ENCODE peak calls at places on chromosome 9, in four cellular contexts. Q, H, W and U are unnamed samples.
A peak's percentile ranks its signal among the peaks of the same experiment; 100 is the strongest.

GRCh38 chr9:134399435-134400056 is 73.3 kb downstream of the RXRA start:
- DNase-seq in W (no peak), Q (no peak), H (no peak), U (no peak)

GRCh38 chr9:93082841-93083411 is 13.1 kb upstream of the CARD19 start:
- DNase-seq in W (no peak), H (no peak), Q (no peak), U (no peak)

GRCh38 chr9:26054600-26055516 is 376.6 kb upstream of the TUSC1 start:
- DNase-seq in H (no peak), Q (no peak), W (no peak), U (no peak)

GRCh38 chr9:130368631-130369103 is 76.1 kb upstream of the ASS1 start:
- DNase-seq in Q (no peak), W (no peak), H (no peak), U (no peak)

GRCh38 chr9:93167838-93168237 is 16.1 kb upstream of the WNK2 start:
- DNase-seq in Q (no peak), H (no peak), W (no peak), U (no peak)

GRCh38 chr9:88645172-88645868 is 110.3 kb downstream of the NXNL2 start:
- DNase-seq in Q (no peak), H (no peak), W (no peak), U (no peak)

GRCh38 chr9:131886839-131887238 is 147.0 kb upstream of the RAPGEF1 start:
- DNase-seq in Q (no peak), H (no peak), W (no peak), U (no peak)

GRCh38 chr9:134452728-134453127 is 126.5 kb downstream of the RXRA start:
- DNase-seq in H (no peak), Q (no peak), W (no peak), U (no peak)

GRCh38 chr9:84652496-84653081 is 16.9 kb upstream of the NTRK2 start:
- DNase-seq in H (no peak), Q (no peak), W (no peak), U (no peak)

GRCh38 chr9:90306118-90306517 is 336.5 kb downstream of the DIRAS2 start:
- DNase-seq in Q (no peak), W (no peak), H (no peak), U (no peak)

GRCh38 chr9:4538107-4538506 is 47.8 kb downstream of the SLC1A1 start:
- DNase-seq in H (no peak), W (no peak), Q (no peak), U (no peak)

GRCh38 chr9:136517012-136517743 is 28.7 kb downstream of the NOTCH1 start:
- DNase-seq in Q (no peak), H (no peak), W (no peak), U (no peak)

GRCh38 chr9:129567842-129568559 is 52.9 kb downstream of the C9orf50 start:
- DNase-seq in H (no peak), Q (peak; percentile 75), W (no peak), U (no peak)

GRCh38 chr9:22446589-22446949 is at the start of gene DMRTA1:
- DNase-seq in H (no peak), W (peak; percentile 33), Q (no peak), U (peak; percentile 62)

GRCh38 chr9:33192493-33193245 is 25.5 kb upstream of the B4GALT1 start:
- DNase-seq in Q (no peak), H (no peak), W (no peak), U (no peak)

DNA sequence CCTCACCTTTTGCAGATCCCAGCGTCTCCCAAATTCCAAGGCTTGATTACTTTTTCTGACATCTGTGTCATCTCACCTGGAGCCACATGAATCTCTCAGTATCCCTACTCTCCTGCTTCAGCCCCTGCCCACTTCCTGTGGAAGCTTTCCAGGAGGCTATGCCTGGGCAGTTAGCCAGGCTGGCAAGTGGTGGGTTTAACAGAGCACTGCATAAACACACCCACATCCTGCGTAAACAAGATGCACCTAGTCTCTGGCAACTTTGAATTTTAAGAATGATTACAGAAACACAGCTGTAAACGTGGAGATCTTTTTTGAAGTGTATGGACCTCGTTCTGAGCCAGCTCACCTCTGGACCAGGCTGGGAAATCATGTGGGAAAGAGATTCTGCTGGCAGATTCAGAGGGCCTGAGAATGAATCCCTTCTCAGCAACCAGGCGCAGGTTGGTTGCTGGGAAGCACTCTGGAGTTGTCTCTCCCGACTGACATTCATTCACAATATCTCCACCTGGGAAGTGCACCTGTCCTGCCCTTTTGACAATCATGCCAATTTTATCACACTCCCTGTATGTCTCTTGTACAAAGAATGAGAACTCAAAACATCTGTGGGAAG is 55.7 kb upstream of the FANCC start:
- DNase-seq in Q (no peak), W (no peak), H (no peak), U (no peak)
- TF ChIP-seq SUZ12 in Q (no peak), W (no peak), H (no peak), U (no peak)

DNA sequence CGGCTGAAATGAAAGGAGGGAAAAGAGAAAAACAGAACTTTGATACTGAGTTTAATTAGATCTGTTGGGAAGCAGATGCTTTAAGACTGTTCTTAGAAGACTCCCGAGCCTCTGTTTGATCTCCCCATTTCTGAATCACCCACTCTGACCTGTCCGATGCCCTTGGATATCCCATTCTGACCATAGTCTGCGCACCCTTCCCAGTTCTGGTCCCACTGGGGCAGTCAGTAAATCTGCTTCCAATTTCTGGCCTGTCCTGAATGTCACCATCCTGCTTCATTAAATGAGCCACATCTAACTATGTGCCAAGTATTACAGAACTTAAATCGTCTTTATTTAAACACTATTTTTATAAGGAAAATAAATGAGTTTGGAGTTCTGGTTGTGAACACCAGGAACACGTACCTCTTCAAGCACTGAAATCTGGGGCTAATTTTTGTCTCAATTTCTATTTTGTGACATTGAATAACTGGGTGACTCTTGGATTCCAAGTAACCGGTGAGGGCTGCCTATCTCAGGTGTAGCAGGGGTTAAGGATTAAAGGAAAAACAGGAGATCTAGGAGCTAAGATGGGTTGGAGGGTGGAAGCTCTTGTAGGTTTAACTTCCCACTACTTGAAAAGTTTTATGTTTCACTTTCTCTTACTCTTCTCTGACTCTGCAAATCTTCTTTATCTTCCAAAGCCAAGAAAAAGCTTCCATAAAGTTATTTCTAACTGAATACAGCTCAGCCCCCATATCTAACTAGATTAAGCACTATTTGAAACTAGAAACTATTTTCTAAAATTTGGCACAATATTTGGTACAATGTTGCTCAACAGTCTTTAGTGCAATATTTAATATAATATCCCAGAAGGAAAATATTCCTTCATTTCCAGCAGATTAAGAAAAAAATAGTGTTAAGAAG is 40.1 kb downstream of the ALDH1A1 start:
- DNase-seq in W (no peak), Q (no peak), H (no peak), U (no peak)
- H3K9ac ChIP-seq in W (no peak overlapping the region), Q (no peak overlapping the region), H (no peak overlapping the region), U (no peak overlapping the region)

GRCh38 chr9:6232546-6232945 is 16.9 kb downstream of the IL33 start:
- DNase-seq in H (no peak), Q (no peak), W (no peak), U (no peak)

GRCh38 chr9:6226696-6227095 is 11.1 kb downstream of the IL33 start:
- DNase-seq in W (no peak), H (no peak), Q (no peak), U (peak; percentile 44)

GRCh38 chr9:6230037-6230778 is 14.6 kb downstream of the IL33 start:
- DNase-seq in W (no peak), Q (no peak), H (no peak), U (no peak)

GRCh38 chr9:6229186-6229585 is 13.6 kb downstream of the IL33 start:
- DNase-seq in Q (no peak), W (no peak), H (no peak), U (no peak)

DNA sequence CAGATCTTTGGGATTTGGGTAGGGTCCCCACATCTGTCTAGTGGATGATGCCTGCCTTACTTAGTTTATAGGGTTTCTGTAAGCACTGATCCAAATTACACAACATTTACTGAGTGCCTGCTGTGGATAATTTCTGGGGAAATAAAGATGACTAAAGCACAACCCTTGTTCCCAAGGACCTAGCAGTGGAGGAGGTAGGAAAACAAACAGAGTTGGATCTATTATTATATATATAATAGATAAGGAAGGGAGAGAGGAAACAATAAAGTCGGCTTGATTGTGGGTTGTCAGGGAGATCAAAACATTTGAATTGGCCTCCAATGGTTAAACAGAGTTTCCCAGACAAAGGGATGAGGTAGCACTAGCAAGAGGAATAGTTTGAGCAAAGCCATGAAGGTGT is 14.0 kb downstream of the IL33 start:
- DNase-seq in W (no peak), H (no peak), Q (no peak), U (no peak)
- TF ChIP-seq SUZ12 in W (no peak), H (no peak), Q (no peak), U (no peak)

GRCh38 chr9:124297915-124298645 is 40.3 kb downstream of the NEK6 start:
- DNase-seq in Q (no peak), W (no peak), H (no peak), U (no peak)
- H3K9ac ChIP-seq in Q (no peak overlapping the region), W (no peak overlapping the region), H (no peak overlapping the region), U (peak overlapping the region; percentile 29)